ENCODE peak calls at places on chromosomes 4 and X, in four cellular contexts. O is GM12878, C is upper lobe of left lung, K is breast epithelium. N is an unnamed sample.
A peak's percentile ranks its signal among the peaks of the same experiment; 100 is the strongest.

GRCh38 chr4:1872918-1873269 is 1.7 kb downstream of the NSD2 start:
- DNase-seq in O (no peak), C (no peak), K (no peak), N (no peak)

GRCh38 chr4:78058591-78059523 is 1.7 kb downstream of the FRAS1 start:
- DNase-seq in O (no peak), C (peak; percentile 81), K (no peak), N (no peak)

GRCh38 chr4:72896515-72896914 is 173.0 kb downstream of the COX18 start:
- DNase-seq in K (no peak), O (no peak), C (no peak), N (no peak)

GRCh38 chr4:88803600-88804096 is 106.0 kb upstream of the NAP1L5 start:
- DNase-seq in O (peak; percentile 69), C (no peak), K (no peak), N (no peak)

GRCh38 chr4:28548549-28548948 is 1687.9 kb downstream of the STIM2 start:
- DNase-seq in C (no peak), K (no peak), O (no peak), N (no peak)

GRCh38 chr4:14257903-14258302 is 630.4 kb upstream of the BOD1L1 start:
- DNase-seq in C (no peak), K (no peak), O (no peak), N (no peak)

GRCh38 chr4:169723207-169723606 is 34.5 kb downstream of the HPF1 start:
- DNase-seq in K (no peak), O (no peak), C (no peak), N (no peak)

GRCh38 chr4:113461281-113461680 is 300.3 kb downstream of the CAMK2D start:
- DNase-seq in K (no peak), O (no peak), C (no peak), N (no peak)

GRCh38 chr4:122992111-122992510 is 69.7 kb upstream of the NUDT6 start:
- DNase-seq in O (no peak), C (no peak), K (no peak), N (no peak)

GRCh38 chr4:95114521-95114920 is 356.8 kb downstream of the BMPR1B start:
- DNase-seq in O (no peak), C (no peak), K (no peak), N (no peak)

GRCh38 chr4:76641758-76642157 is 206.7 kb downstream of the SHROOM3 start:
- DNase-seq in K (no peak), C (no peak), O (no peak), N (no peak)

GRCh38 chr4:106659386-106659785 is 290.8 kb upstream of the GIMD1 start:
- DNase-seq in K (no peak), O (no peak), C (no peak), N (no peak)

GRCh38 chr4:3320361-3321023 is 27.7 kb downstream of the RGS12 start:
- DNase-seq in O (no peak), C (peak; percentile 68), K (peak; percentile 42), N (no peak)

GRCh38 chrX:2414384-2414783 is 86.4 kb downstream of the DHRSX start:
- DNase-seq in C (no peak), K (no peak), O (no peak), N (no peak)

GRCh38 chr4:148376151-148376550 is 66.1 kb downstream of the NR3C2 start:
- DNase-seq in K (no peak), C (no peak), O (no peak), N (no peak)

GRCh38 chr4:88163286-88163685 is 4.8 kb upstream of the ABCG2 start:
- DNase-seq in C (no peak), O (no peak), K (no peak), N (no peak)

GRCh38 chr4:11263208-11263607 is 165.5 kb downstream of the HS3ST1 start:
- DNase-seq in K (no peak), O (no peak), C (no peak), N (no peak)

GRCh38 chrX:115889121-115889890 is 281.2 kb upstream of the AGTR2 start:
- DNase-seq in K (no peak), C (no peak), O (no peak), N (no peak)

DNA sequence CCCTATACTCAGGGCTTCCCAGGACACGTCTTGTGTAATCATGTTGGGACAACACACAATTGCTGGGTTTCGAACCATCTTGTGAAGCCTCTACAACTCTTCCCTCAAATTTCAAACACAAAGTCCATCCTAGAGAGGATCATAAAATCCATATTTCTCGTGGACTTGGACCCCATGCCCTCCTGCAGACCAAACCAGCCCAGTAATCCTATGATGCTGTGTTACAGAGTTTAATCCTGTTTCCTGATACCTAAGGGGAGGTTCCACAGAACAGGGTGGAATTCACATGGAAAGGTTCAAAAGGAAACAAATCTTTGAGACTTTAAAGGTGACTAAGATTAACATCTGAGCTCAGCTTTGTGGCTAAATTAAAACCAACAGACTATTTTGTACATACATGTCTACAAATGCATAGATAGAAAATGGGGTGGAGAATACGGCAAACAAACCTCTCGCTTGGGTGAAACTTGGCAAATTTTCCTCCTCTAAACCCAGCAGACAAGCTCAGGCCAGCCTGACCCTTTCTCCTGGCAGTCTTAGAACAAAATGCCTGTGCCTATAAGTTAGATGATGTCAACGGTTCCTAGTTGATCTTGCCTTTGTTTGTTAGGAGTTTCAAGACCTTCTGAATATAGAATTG is 38.1 kb downstream of the EGFL6 start:
- DNase-seq in K (no peak), C (no peak), O (no peak), N (no peak)
- TF ChIP-seq POLR2AphosphoS5 in K (no peak), C (no peak), O (no peak), N (no peak)

GRCh38 chr4:472881-473574 is 25.9 kb downstream of the ZNF721 start:
- DNase-seq in O (no peak), K (no peak), C (no peak), N (no peak)
- H3K36me3 ChIP-seq in O (peaks cover 5% of the 10 kb centered on the region), K (no peaks in the 10 kb centered on the region), C (peaks cover 19% of the 10 kb centered on the region), N (no peaks in the 10 kb centered on the region)

GRCh38 chr4:6694177-6694901 is 661 bp downstream of the S100P start:
- DNase-seq in K (no peak), C (peak; percentile 63), O (no peak), N (no peak)

GRCh38 chr4:6695660-6696581 is 2.2 kb downstream of the S100P start:
- DNase-seq in K (peak; percentile 92), C (no peak), O (no peak), N (no peak)

GRCh38 chr4:6692379-6692778 is 1.3 kb upstream of the S100P start:
- DNase-seq in O (no peak), K (no peak), C (no peak), N (no peak)

GRCh38 chr4:6692806-6693205 is 872 bp upstream of the S100P start:
- DNase-seq in C (no peak), K (no peak), O (no peak), N (no peak)

GRCh38 chr4:6693274-6694176 is at the start of gene S100P:
- DNase-seq in C (no peak), K (no peak), O (no peak), N (no peak)
- TF ChIP-seq POLR2A in C (no peak), K (no peak), O (no peak), N (no peak)

GRCh38 chrX:40154229-40154852 is 56.6 kb upstream of the BCOR start:
- DNase-seq in O (no peak), K (no peak), C (peak; percentile 38), N (no peak)
- TF ChIP-seq POLR2AphosphoS5 in O (no peak), K (no peak), C (peak; percentile 3), N (no peak)

GRCh38 chrX:47224266-47224895 is 5.9 kb downstream of the CDK16 start:
- DNase-seq in C (no peak), K (no peak), O (no peak), N (no peak)
- H3K36me3 ChIP-seq in C (no peaks in the 10 kb centered on the region), K (no peaks in the 10 kb centered on the region), O (peaks cover 30% of the 10 kb centered on the region), N (no peaks in the 10 kb centered on the region)

GRCh38 chr4:57110635-57111546 is 706 bp upstream of the IGFBP7 start:
- DNase-seq in C (peak; percentile 3), O (no peak), K (no peak), N (no peak)

GRCh38 chr4:57109530-57109846 is 697 bp downstream of the IGFBP7 start:
- DNase-seq in K (no peak), O (no peak), C (no peak), N (no peak)

GRCh38 chr4:57113870-57114269 is 3.7 kb upstream of the IGFBP7 start:
- DNase-seq in O (no peak), K (no peak), C (no peak), N (no peak)

GRCh38 chr4:57114973-57115372 is 4.8 kb upstream of the IGFBP7 start:
- DNase-seq in C (no peak), O (no peak), K (no peak), N (no peak)

GRCh38 chr4:57109847-57110634 is at the start of gene IGFBP7:
- DNase-seq in K (no peak), O (no peak), C (peak; percentile 93), N (no peak)
- TF ChIP-seq POLR2A in K (no peak), O (no peak), C (peak; percentile 59), N (peak; percentile 50)

GRCh38 chr4:8586246-8586645 is 6.1 kb downstream of the GPR78 start:
- DNase-seq in O (no peak), K (no peak), C (no peak), N (no peak)
- TF ChIP-seq POLR2AphosphoS5 in O (no peak), K (no peak), C (no peak), N (no peak)